ENCODE peak calls at places on chromosome 6, in eight cellular contexts. One of them, this sample, is unnamed.
A peak's percentile ranks its signal among the peaks of the same experiment; 100 is the strongest.

GRCh38 chr6:33959661-33960344 is 156.0 kb upstream of the MLN start:
- DNase-seq in GM23248: no peak
- DNase-seq in fibroblast of lung: no peak
- DNase-seq in HCT116: no peak
- DNase-seq in MM.1S: no peak
- DNase-seq in mesendoderm: no peak
- DNase-seq in neural progenitor cell: no peak
- DNase-seq in colonic mucosa: no peak
- DNase-seq in this sample: no peak

GRCh38 chr6:41652876-41653641 is 14.8 kb downstream of the MDFI start:
- DNase-seq in GM23248: no peak
- DNase-seq in fibroblast of lung: no peak
- DNase-seq in HCT116: no peak
- DNase-seq in MM.1S: no peak
- DNase-seq in mesendoderm: no peak
- DNase-seq in neural progenitor cell: no peak
- DNase-seq in colonic mucosa: no peak
- DNase-seq in this sample: no peak

GRCh38 chr6:53796791-53797190 is 2.0 kb downstream of the LRRC1 start:
- DNase-seq in GM23248: peak; percentile 3
- DNase-seq in fibroblast of lung: peak; percentile 36
- DNase-seq in HCT116: no peak
- DNase-seq in MM.1S: no peak
- DNase-seq in mesendoderm: no peak
- DNase-seq in neural progenitor cell: no peak
- DNase-seq in colonic mucosa: no peak
- DNase-seq in this sample: peak; percentile 80

GRCh38 chr6:70234561-70235236 is 68.2 kb downstream of the COL9A1 start:
- DNase-seq in GM23248: no peak
- DNase-seq in fibroblast of lung: no peak
- DNase-seq in HCT116: no peak
- DNase-seq in MM.1S: peak; percentile 75
- DNase-seq in mesendoderm: no peak
- DNase-seq in neural progenitor cell: no peak
- DNase-seq in colonic mucosa: peak; percentile 31
- DNase-seq in this sample: no peak

GRCh38 chr6:15897063-15897934 is 231.6 kb upstream of the MYLIP start:
- DNase-seq in GM23248: peak; percentile 63
- DNase-seq in fibroblast of lung: no peak
- DNase-seq in HCT116: no peak
- DNase-seq in MM.1S: no peak
- DNase-seq in mesendoderm: peak; percentile 47
- DNase-seq in neural progenitor cell: no peak
- DNase-seq in colonic mucosa: no peak
- DNase-seq in this sample: peak; percentile 39

GRCh38 chr6:17831135-17831534 is 124.4 kb upstream of the NUP153 start:
- DNase-seq in GM23248: peak; percentile 88
- DNase-seq in fibroblast of lung: peak; percentile 86
- DNase-seq in HCT116: no peak
- DNase-seq in MM.1S: no peak
- DNase-seq in mesendoderm: no peak
- DNase-seq in neural progenitor cell: no peak
- DNase-seq in colonic mucosa: no peak
- DNase-seq in this sample: peak; percentile 55

GRCh38 chr6:14985366-14985765 is 260.5 kb upstream of the JARID2 start:
- DNase-seq in GM23248: no peak
- DNase-seq in fibroblast of lung: no peak
- DNase-seq in HCT116: no peak
- DNase-seq in MM.1S: no peak
- DNase-seq in mesendoderm: no peak
- DNase-seq in neural progenitor cell: no peak
- DNase-seq in colonic mucosa: no peak
- DNase-seq in this sample: no peak

GRCh38 chr6:79710127-79710526 is 79.0 kb downstream of the SH3BGRL2 start:
- DNase-seq in GM23248: no peak
- DNase-seq in fibroblast of lung: no peak
- DNase-seq in HCT116: no peak
- DNase-seq in MM.1S: no peak
- DNase-seq in mesendoderm: peak; percentile 0
- DNase-seq in neural progenitor cell: no peak
- DNase-seq in colonic mucosa: no peak
- DNase-seq in this sample: no peak

GRCh38 chr6:17705778-17706579 is 746 bp downstream of the NUP153 start:
- DNase-seq in GM23248: peak; percentile 77
- DNase-seq in fibroblast of lung: peak; percentile 74
- DNase-seq in HCT116: no peak
- DNase-seq in MM.1S: peak; percentile 91
- DNase-seq in mesendoderm: peak; percentile 81
- DNase-seq in neural progenitor cell: peak; percentile 86
- DNase-seq in colonic mucosa: peak; percentile 65
- DNase-seq in this sample: peak; percentile 74

GRCh38 chr6:17556014-17556413 is 44.1 kb upstream of the FAM8A1 start:
- DNase-seq in GM23248: no peak
- DNase-seq in fibroblast of lung: no peak
- DNase-seq in HCT116: no peak
- DNase-seq in MM.1S: no peak
- DNase-seq in mesendoderm: no peak
- DNase-seq in neural progenitor cell: no peak
- DNase-seq in colonic mucosa: no peak
- DNase-seq in this sample: no peak

GRCh38 chr6:119830494-119831295 is 481.1 kb upstream of the MAN1A1 start:
- DNase-seq in GM23248: no peak
- DNase-seq in fibroblast of lung: no peak
- DNase-seq in HCT116: no peak
- DNase-seq in MM.1S: no peak
- DNase-seq in mesendoderm: peak; percentile 50
- DNase-seq in neural progenitor cell: peak; percentile 41
- DNase-seq in colonic mucosa: no peak
- DNase-seq in this sample: no peak

GRCh38 chr6:135073757-135074393 is 19.3 kb upstream of the HBS1L start:
- DNase-seq in GM23248: no peak
- DNase-seq in fibroblast of lung: no peak
- DNase-seq in HCT116: no peak
- DNase-seq in MM.1S: no peak
- DNase-seq in mesendoderm: no peak
- DNase-seq in neural progenitor cell: no peak
- DNase-seq in colonic mucosa: no peak
- DNase-seq in this sample: no peak

GRCh38 chr6:148221580-148221979 is 121.1 kb upstream of the SASH1 start:
- DNase-seq in GM23248: peak; percentile 19
- DNase-seq in fibroblast of lung: peak; percentile 51
- DNase-seq in HCT116: no peak
- DNase-seq in MM.1S: no peak
- DNase-seq in mesendoderm: peak; percentile 86
- DNase-seq in neural progenitor cell: no peak
- DNase-seq in colonic mucosa: no peak
- DNase-seq in this sample: no peak

GRCh38 chr6:110882824-110883554 is 8.4 kb downstream of the AMD1 start:
- DNase-seq in GM23248: no peak
- DNase-seq in fibroblast of lung: no peak
- DNase-seq in HCT116: no peak
- DNase-seq in MM.1S: no peak
- DNase-seq in mesendoderm: no peak
- DNase-seq in neural progenitor cell: no peak
- DNase-seq in colonic mucosa: no peak
- DNase-seq in this sample: no peak

DNA sequence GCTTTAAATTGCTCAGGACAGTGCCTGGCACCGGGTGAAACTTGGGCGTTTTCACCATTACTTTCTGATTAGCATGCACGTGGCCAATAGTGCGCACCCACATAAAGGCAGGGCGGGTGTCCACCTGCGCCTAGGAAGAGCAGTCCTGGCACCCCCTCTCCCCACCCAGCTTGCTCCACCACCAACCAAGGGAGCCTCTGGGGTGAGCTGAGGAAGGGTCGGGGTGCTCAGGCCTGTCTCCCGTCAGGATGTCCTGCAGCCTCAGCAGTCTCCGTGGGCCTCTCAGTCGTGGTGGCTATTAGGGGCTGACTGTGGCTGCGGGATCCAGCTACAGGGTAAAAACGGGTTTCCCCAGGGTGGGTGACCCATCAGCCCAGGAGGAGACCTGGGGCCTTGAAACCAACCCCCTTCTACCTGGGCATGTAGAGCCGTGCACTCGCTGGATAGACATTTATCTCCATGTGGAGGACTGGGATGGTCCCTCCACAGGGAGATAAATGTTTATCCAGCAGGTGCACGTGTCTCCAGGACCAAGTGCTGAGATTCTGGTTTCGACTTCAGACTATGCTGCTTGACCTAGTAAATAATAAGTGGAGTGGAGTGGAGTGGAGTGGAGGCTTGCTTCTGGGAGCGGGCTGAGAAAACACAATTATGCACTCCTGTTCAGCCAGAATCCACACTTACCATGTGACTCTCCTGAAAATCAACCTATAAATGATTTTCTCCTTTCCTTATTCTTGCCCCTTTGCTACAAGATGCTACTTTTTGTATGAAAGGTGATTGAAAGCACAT is 91.1 kb downstream of the ZDHHC14 start:
- DNase-seq in GM23248: no peak
- DNase-seq in fibroblast of lung: no peak
- DNase-seq in HCT116: no peak
- DNase-seq in MM.1S: no peak
- DNase-seq in mesendoderm: no peak
- DNase-seq in neural progenitor cell: no peak
- DNase-seq in colonic mucosa: no peak
- DNase-seq in this sample: no peak
- H3K27me3 ChIP-seq in GM23248: no peaks in the 10 kb centered on the region
- H3K27me3 ChIP-seq in fibroblast of lung: no peaks in the 10 kb centered on the region
- H3K27me3 ChIP-seq in HCT116: no peaks in the 10 kb centered on the region
- H3K27me3 ChIP-seq in MM.1S: no peaks in the 10 kb centered on the region
- H3K27me3 ChIP-seq in mesendoderm: no peaks in the 10 kb centered on the region
- H3K27me3 ChIP-seq in neural progenitor cell: no peaks in the 10 kb centered on the region
- H3K27me3 ChIP-seq in colonic mucosa: no peaks in the 10 kb centered on the region
- H3K27me3 ChIP-seq in this sample: no peaks in the 10 kb centered on the region

GRCh38 chr6:159071843-159072769 is 27.3 kb upstream of the TAGAP start:
- DNase-seq in GM23248: no peak
- DNase-seq in fibroblast of lung: no peak
- DNase-seq in HCT116: no peak
- DNase-seq in MM.1S: no peak
- DNase-seq in mesendoderm: no peak
- DNase-seq in neural progenitor cell: no peak
- DNase-seq in colonic mucosa: peak; percentile 5
- DNase-seq in this sample: no peak

GRCh38 chr6:159074866-159075265 is 30.1 kb upstream of the TAGAP start:
- DNase-seq in GM23248: no peak
- DNase-seq in fibroblast of lung: no peak
- DNase-seq in HCT116: no peak
- DNase-seq in MM.1S: no peak
- DNase-seq in mesendoderm: no peak
- DNase-seq in neural progenitor cell: no peak
- DNase-seq in colonic mucosa: peak; percentile 7
- DNase-seq in this sample: no peak

GRCh38 chr6:159075506-159076100 is 30.8 kb upstream of the TAGAP start:
- DNase-seq in GM23248: no peak
- DNase-seq in fibroblast of lung: no peak
- DNase-seq in HCT116: no peak
- DNase-seq in MM.1S: no peak
- DNase-seq in mesendoderm: no peak
- DNase-seq in neural progenitor cell: no peak
- DNase-seq in colonic mucosa: peak; percentile 13
- DNase-seq in this sample: no peak

GRCh38 chr6:159077123-159077522 is 32.3 kb upstream of the TAGAP start:
- DNase-seq in GM23248: no peak
- DNase-seq in fibroblast of lung: peak; percentile 2
- DNase-seq in HCT116: no peak
- DNase-seq in MM.1S: no peak
- DNase-seq in mesendoderm: no peak
- DNase-seq in neural progenitor cell: no peak
- DNase-seq in colonic mucosa: peak; percentile 6
- DNase-seq in this sample: no peak

DNA sequence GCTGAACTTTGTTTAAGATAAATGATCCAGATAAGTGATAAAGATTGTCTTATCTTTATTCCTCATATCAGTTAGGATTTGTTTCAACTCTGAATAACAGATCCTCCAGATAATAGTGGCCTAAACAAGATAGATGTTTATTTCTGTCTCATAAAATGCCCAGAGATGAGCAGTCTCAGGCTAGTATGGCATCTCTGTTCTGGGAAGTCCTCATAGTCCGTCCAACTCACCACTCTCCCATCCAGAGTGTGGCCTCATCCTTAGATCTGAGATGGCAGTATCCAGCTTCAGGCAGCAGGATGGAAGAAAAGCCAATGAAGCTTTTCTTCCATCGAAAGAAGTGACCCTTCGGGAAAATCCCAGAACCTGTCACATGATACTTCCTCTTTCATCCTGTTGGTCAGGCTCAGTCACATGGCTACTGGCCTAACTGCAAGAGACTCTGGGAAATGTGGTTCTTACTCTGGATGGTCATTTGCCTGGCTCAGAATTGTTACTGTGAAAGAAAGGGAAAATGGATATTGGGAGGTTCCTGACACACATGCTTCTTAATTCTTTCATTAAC is 29.4 kb upstream of the TAGAP start:
- DNase-seq in GM23248: peak; percentile 42
- DNase-seq in fibroblast of lung: peak; percentile 25
- DNase-seq in HCT116: peak; percentile 41
- DNase-seq in MM.1S: no peak
- DNase-seq in mesendoderm: peak; percentile 83
- DNase-seq in neural progenitor cell: peak; percentile 54
- DNase-seq in colonic mucosa: peak; percentile 26
- DNase-seq in this sample: peak; percentile 68
- H3K9ac ChIP-seq in GM23248: no peak overlapping the region
- H3K9ac ChIP-seq in fibroblast of lung: no peak overlapping the region
- H3K9ac ChIP-seq in HCT116: peak overlapping the region; percentile 16
- H3K9ac ChIP-seq in MM.1S: no peak overlapping the region
- H3K9ac ChIP-seq in mesendoderm: peak overlapping the region; percentile 45
- H3K9ac ChIP-seq in neural progenitor cell: no peak overlapping the region
- H3K9ac ChIP-seq in colonic mucosa: no peak overlapping the region
- H3K9ac ChIP-seq in this sample: no peak overlapping the region

GRCh38 chr6:66866801-66867200 is 1159.8 kb upstream of the EYS start:
- DNase-seq in GM23248: no peak
- DNase-seq in fibroblast of lung: no peak
- DNase-seq in HCT116: no peak
- DNase-seq in MM.1S: no peak
- DNase-seq in mesendoderm: no peak
- DNase-seq in neural progenitor cell: no peak
- DNase-seq in colonic mucosa: no peak
- DNase-seq in this sample: no peak

GRCh38 chr6:66861007-66861541 is 1154.0 kb upstream of the EYS start:
- DNase-seq in GM23248: no peak
- DNase-seq in fibroblast of lung: no peak
- DNase-seq in HCT116: no peak
- DNase-seq in MM.1S: no peak
- DNase-seq in mesendoderm: no peak
- DNase-seq in neural progenitor cell: no peak
- DNase-seq in colonic mucosa: no peak
- DNase-seq in this sample: no peak

GRCh38 chr6:66865771-66866170 is 1158.7 kb upstream of the EYS start:
- DNase-seq in GM23248: no peak
- DNase-seq in fibroblast of lung: peak; percentile 48
- DNase-seq in HCT116: no peak
- DNase-seq in MM.1S: no peak
- DNase-seq in mesendoderm: no peak
- DNase-seq in neural progenitor cell: no peak
- DNase-seq in colonic mucosa: no peak
- DNase-seq in this sample: no peak
- H3K4me3 ChIP-seq in GM23248: no peak overlapping the region
- H3K4me3 ChIP-seq in fibroblast of lung: no peak overlapping the region
- H3K4me3 ChIP-seq in HCT116: no peak overlapping the region
- H3K4me3 ChIP-seq in MM.1S: no peak overlapping the region
- H3K4me3 ChIP-seq in mesendoderm: no peak overlapping the region
- H3K4me3 ChIP-seq in neural progenitor cell: no peak overlapping the region
- H3K4me3 ChIP-seq in colonic mucosa: no peak overlapping the region
- H3K4me3 ChIP-seq in this sample: no peak overlapping the region

DNA sequence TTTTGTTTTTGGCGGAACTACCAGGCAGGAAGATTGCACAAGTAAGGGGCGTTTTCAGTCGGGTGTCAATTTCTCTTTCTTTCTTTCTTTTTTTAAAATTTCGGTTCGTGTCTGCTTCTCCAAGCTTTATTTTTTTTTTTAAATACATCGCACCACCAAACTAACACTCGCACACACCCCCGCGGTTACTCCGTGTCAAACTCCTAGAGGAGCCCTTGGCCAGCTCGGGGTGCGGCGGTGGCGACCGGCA is 338 bp downstream of the UTRN start:
- DNase-seq in GM23248: no peak
- DNase-seq in fibroblast of lung: no peak
- DNase-seq in HCT116: no peak
- DNase-seq in MM.1S: peak; percentile 8
- DNase-seq in mesendoderm: no peak
- DNase-seq in neural progenitor cell: no peak
- DNase-seq in colonic mucosa: no peak
- DNase-seq in this sample: no peak
- H3K27me3 ChIP-seq in GM23248: no peaks in the 10 kb centered on the region
- H3K27me3 ChIP-seq in fibroblast of lung: no peaks in the 10 kb centered on the region
- H3K27me3 ChIP-seq in HCT116: no peaks in the 10 kb centered on the region
- H3K27me3 ChIP-seq in MM.1S: no peaks in the 10 kb centered on the region
- H3K27me3 ChIP-seq in mesendoderm: no peaks in the 10 kb centered on the region
- H3K27me3 ChIP-seq in neural progenitor cell: peaks cover 6% of the 10 kb centered on the region
- H3K27me3 ChIP-seq in colonic mucosa: no peaks in the 10 kb centered on the region
- H3K27me3 ChIP-seq in this sample: no peaks in the 10 kb centered on the region

This sample was measured in adipocyte.